ENCODE peak calls at places on chromosomes 12 and 14, in four cellular contexts. T is PC-3, U is GM23248, B is OCI-LY7. M is an unnamed sample.
A peak's percentile ranks its signal among the peaks of the same experiment; 100 is the strongest.

GRCh38 chr14:68891851-68892660 is 87.0 kb downstream of the ACTN1 start:
- DNase-seq in T (peak; percentile 31), U (peak; percentile 71), B (no peak), M (no peak)

GRCh38 chr14:50823763-50824636 is 7.0 kb downstream of the NIN start:
- DNase-seq in T (no peak), U (no peak), B (peak; percentile 50), M (peak; percentile 95)

GRCh38 chr12:53561590-53561953 is 54.3 kb upstream of the NPFF start:
- DNase-seq in T (peak; percentile 91), U (peak; percentile 94), B (no peak), M (no peak)

GRCh38 chr12:52695039-52695438 is 8.3 kb downstream of the KRT77 start:
- DNase-seq in T (no peak), U (no peak), B (no peak), M (no peak)

GRCh38 chr12:90028620-90029051 is 320.0 kb upstream of the ATP2B1 start:
- DNase-seq in T (peak; percentile 65), U (peak; percentile 29), B (no peak), M (no peak)

GRCh38 chr12:57341275-57341990 is 89.4 kb downstream of the R3HDM2 start:
- DNase-seq in T (no peak), U (peak; percentile 14), B (no peak), M (no peak)

GRCh38 chr12:131789638-131790037 is 38.6 kb upstream of the MMP17 start:
- DNase-seq in T (no peak), U (no peak), B (no peak), M (no peak)

GRCh38 chr12:81627336-81628189 is 131.6 kb downstream of the PPFIA2 start:
- DNase-seq in T (peak; percentile 60), U (peak; percentile 77), B (peak; percentile 34), M (peak; percentile 70)

GRCh38 chr12:53754196-53754595 is 2.4 kb upstream of the CISTR start:
- DNase-seq in T (no peak), U (no peak), B (peak; percentile 81), M (peak; percentile 80)

GRCh38 chr14:75446447-75446846 is 18.6 kb downstream of the JDP2 start:
- DNase-seq in T (no peak), U (no peak), B (no peak), M (no peak)

DNA sequence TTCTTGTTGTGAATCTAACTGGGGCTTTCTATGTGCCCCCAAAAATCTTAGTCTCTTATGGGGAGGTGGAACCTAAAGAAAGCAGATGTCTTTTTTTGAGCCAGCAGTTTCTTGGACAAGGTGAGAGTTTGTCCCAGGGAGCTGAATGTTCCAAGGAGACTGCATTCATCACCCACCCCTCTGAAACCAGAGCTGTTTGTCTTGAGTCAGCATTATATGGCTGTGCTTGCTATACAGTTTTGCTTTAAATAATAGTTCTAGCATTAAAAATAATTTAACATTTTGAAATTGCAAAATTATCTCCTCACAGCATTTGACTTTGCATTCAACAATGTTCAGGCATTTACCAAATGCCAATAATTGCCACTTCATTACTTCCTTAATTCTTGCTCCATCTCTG is 813.3 kb downstream of the BCL11B start:
- DNase-seq in T (no peak), U (no peak), B (no peak), M (no peak)
- H3K9me2 ChIP-seq in T (no peaks in the 10 kb centered on the region), U (no peaks in the 10 kb centered on the region), B (no peaks in the 10 kb centered on the region), M (no peaks in the 10 kb centered on the region)

GRCh38 chr14:90061849-90062794 is at the start of gene KCNK13:
- DNase-seq in T (peak; percentile 25), U (peak; percentile 20), B (no peak), M (no peak)

GRCh38 chr14:90060965-90061848 is 587 bp upstream of the KCNK13 start:
- DNase-seq in T (no peak), U (peak; percentile 13), B (no peak), M (no peak)

GRCh38 chr14:90058876-90059458 is 2.8 kb upstream of the KCNK13 start:
- DNase-seq in T (no peak), U (no peak), B (no peak), M (peak; percentile 80)

GRCh38 chr14:90062852-90063539 is 1.2 kb downstream of the KCNK13 start:
- DNase-seq in T (no peak), U (no peak), B (no peak), M (no peak)

GRCh38 chr14:90060312-90060964 is 1.4 kb upstream of the KCNK13 start:
- DNase-seq in T (peak; percentile 65), U (peak; percentile 68), B (no peak), M (peak; percentile 77)
- H3K4me3 ChIP-seq in T (peak overlapping the region; percentile 69), U (peak overlapping the region; percentile 61), B (no peak overlapping the region), M (peak overlapping the region; percentile 34)

GRCh38 chr14:71331393-71331792 is 424.1 kb downstream of the PCNX1 start:
- DNase-seq in T (no peak), U (no peak), B (peak; percentile 15), M (no peak)
- H3K79me2 ChIP-seq in T (peaks cover 100% of the 10 kb centered on the region), U (peaks cover 100% of the 10 kb centered on the region), B (peaks cover 82% of the 10 kb centered on the region), M (no peaks in the 10 kb centered on the region)

GRCh38 chr12:67147447-67147846 is 121.7 kb upstream of the CAND1 start:
- DNase-seq in T (no peak), U (no peak), B (no peak), M (no peak)
- H3K9me2 ChIP-seq in T (no peaks in the 10 kb centered on the region), U (no peaks in the 10 kb centered on the region), B (no peaks in the 10 kb centered on the region), M (no peaks in the 10 kb centered on the region)